ENCODE peak calls at places on chromosomes 7 and 10, in six cellular contexts. One of them, this sample, is unnamed.

GRCh38 chr7:70935311-70935710 is 196.6 kb upstream of the GALNT17 start:
- DNase-seq in SK-N-SH: no peak
- DNase-seq in GM12878: no peak
- DNase-seq in HepG2: no peak
- DNase-seq in K562: no peak
- DNase-seq in H1: no peak
- DNase-seq in this sample: no peak

GRCh38 chr7:120987683-120988590 is 574 bp upstream of the CPED1 start:
- DNase-seq in GM12878: peak
- DNase-seq in H1: peak
- DNase-seq in SK-N-SH: peak
- DNase-seq in HepG2: peak
- DNase-seq in K562: peak
- DNase-seq in this sample: peak

GRCh38 chr7:116384936-116385635 is 114.5 kb upstream of the CAV2 start:
- DNase-seq in H1: no peak
- DNase-seq in K562: no peak
- DNase-seq in GM12878: no peak
- DNase-seq in HepG2: no peak
- DNase-seq in SK-N-SH: no peak
- DNase-seq in this sample: no peak

GRCh38 chr10:13987472-13987871 is 343.3 kb downstream of the FRMD4A start:
- DNase-seq in H1: no peak
- DNase-seq in K562: no peak
- DNase-seq in SK-N-SH: no peak
- DNase-seq in HepG2: no peak
- DNase-seq in GM12878: peak
- DNase-seq in this sample: no peak

GRCh38 chr10:3763852-3764625 is 21.0 kb downstream of the KLF6 start:
- DNase-seq in SK-N-SH: no peak
- DNase-seq in H1: no peak
- DNase-seq in K562: no peak
- DNase-seq in HepG2: no peak
- DNase-seq in GM12878: no peak
- DNase-seq in this sample: no peak

GRCh38 chr7:12431886-12432285 is 28.2 kb upstream of the VWDE start:
- DNase-seq in HepG2: peak
- DNase-seq in K562: no peak
- DNase-seq in SK-N-SH: no peak
- DNase-seq in GM12878: no peak
- DNase-seq in H1: no peak
- DNase-seq in this sample: no peak

GRCh38 chr10:47438857-47439474 is 44.9 kb downstream of the ANXA8 start:
- DNase-seq in HepG2: peak
- DNase-seq in H1: peak
- DNase-seq in SK-N-SH: peak
- DNase-seq in GM12878: no peak
- DNase-seq in K562: peak
- DNase-seq in this sample: peak

GRCh38 chr7:11235491-11235890 is 261.8 kb downstream of the PHF14 start:
- DNase-seq in H1: no peak
- DNase-seq in HepG2: no peak
- DNase-seq in GM12878: no peak
- DNase-seq in K562: no peak
- DNase-seq in SK-N-SH: no peak
- DNase-seq in this sample: peak

GRCh38 chr7:85471312-85471711 is 284.5 kb upstream of the SEMA3D start:
- DNase-seq in HepG2: no peak
- DNase-seq in H1: no peak
- DNase-seq in GM12878: no peak
- DNase-seq in K562: no peak
- DNase-seq in SK-N-SH: no peak
- DNase-seq in this sample: no peak

GRCh38 chr10:100816671-100817070 is 71.3 kb downstream of the PAX2 start:
- DNase-seq in H1: no peak
- DNase-seq in HepG2: no peak
- DNase-seq in SK-N-SH: no peak
- DNase-seq in K562: no peak
- DNase-seq in GM12878: no peak
- DNase-seq in this sample: no peak

GRCh38 chr7:79317728-79318127 is 135.7 kb downstream of the MAGI2 start:
- DNase-seq in SK-N-SH: no peak
- DNase-seq in HepG2: peak
- DNase-seq in H1: peak
- DNase-seq in GM12878: no peak
- DNase-seq in K562: no peak
- DNase-seq in this sample: no peak

GRCh38 chr10:89269822-89270483 is 18.4 kb upstream of the LIPA start:
- DNase-seq in GM12878: no peak
- DNase-seq in K562: no peak
- DNase-seq in SK-N-SH: no peak
- DNase-seq in H1: no peak
- DNase-seq in HepG2: peak
- DNase-seq in this sample: no peak

GRCh38 chr7:116356979-116357378 is 142.6 kb upstream of the CAV2 start:
- DNase-seq in K562: no peak
- DNase-seq in GM12878: no peak
- DNase-seq in SK-N-SH: no peak
- DNase-seq in HepG2: no peak
- DNase-seq in H1: no peak
- DNase-seq in this sample: no peak

GRCh38 chr7:129665013-129665401 is 53.5 kb downstream of the NRF1 start:
- DNase-seq in HepG2: no peak
- DNase-seq in GM12878: no peak
- DNase-seq in K562: no peak
- DNase-seq in H1: peak
- DNase-seq in SK-N-SH: peak
- DNase-seq in this sample: no peak

GRCh38 chr10:71708301-71708703 is 11.3 kb downstream of the C10orf105 start:
- DNase-seq in K562: peak
- DNase-seq in GM12878: no peak
- DNase-seq in H1: peak
- DNase-seq in HepG2: peak
- DNase-seq in SK-N-SH: peak
- DNase-seq in this sample: no peak

GRCh38 chr7:121587454-121587853 is 191.3 kb upstream of the FAM3C start:
- DNase-seq in HepG2: no peak
- DNase-seq in K562: no peak
- DNase-seq in SK-N-SH: no peak
- DNase-seq in GM12878: no peak
- DNase-seq in H1: no peak
- DNase-seq in this sample: no peak

GRCh38 chr7:26202019-26202985 is 757 bp downstream of the CBX3 start:
- DNase-seq in H1: no peak
- DNase-seq in GM12878: no peak
- DNase-seq in SK-N-SH: peak
- DNase-seq in HepG2: no peak
- DNase-seq in K562: peak
- DNase-seq in this sample: peak

GRCh38 chr10:77949167-77949566 is 22.6 kb upstream of the DLG5 start:
- DNase-seq in H1: peak
- DNase-seq in HepG2: no peak
- DNase-seq in SK-N-SH: no peak
- DNase-seq in K562: no peak
- DNase-seq in GM12878: no peak
- DNase-seq in this sample: no peak

GRCh38 chr7:66348531-66348930 is 143.4 kb downstream of the TPST1 start:
- DNase-seq in GM12878: no peak
- DNase-seq in K562: no peak
- DNase-seq in SK-N-SH: no peak
- DNase-seq in H1: no peak
- DNase-seq in HepG2: no peak
- DNase-seq in this sample: no peak

GRCh38 chr10:77562742-77563141 is 74.9 kb downstream of the KCNMA1 start:
- DNase-seq in HepG2: no peak
- DNase-seq in GM12878: no peak
- DNase-seq in H1: no peak
- DNase-seq in K562: no peak
- DNase-seq in SK-N-SH: no peak
- DNase-seq in this sample: no peak

GRCh38 chr10:31647861-31648260 is 280.8 kb downstream of the ARHGAP12 start:
- DNase-seq in HepG2: no peak
- DNase-seq in SK-N-SH: no peak
- DNase-seq in K562: no peak
- DNase-seq in H1: no peak
- DNase-seq in GM12878: no peak
- DNase-seq in this sample: no peak

GRCh38 chr7:30069096-30069867 is 41.1 kb downstream of the PLEKHA8 start:
- DNase-seq in K562: no peak
- DNase-seq in HepG2: no peak
- DNase-seq in SK-N-SH: no peak
- DNase-seq in GM12878: no peak
- DNase-seq in H1: no peak
- DNase-seq in this sample: no peak

GRCh38 chr7:92767427-92767826 is 68.9 kb downstream of the CDK6 start:
- DNase-seq in K562: no peak
- DNase-seq in GM12878: no peak
- DNase-seq in SK-N-SH: no peak
- DNase-seq in HepG2: no peak
- DNase-seq in H1: no peak
- DNase-seq in this sample: no peak

GRCh38 chr7:120583835-120584586 is 273.9 kb downstream of the TSPAN12 start:
- DNase-seq in GM12878: no peak
- DNase-seq in SK-N-SH: no peak
- DNase-seq in HepG2: no peak
- DNase-seq in H1: no peak
- DNase-seq in K562: no peak
- DNase-seq in this sample: no peak

GRCh38 chr7:50711271-50712175 is 71.2 kb downstream of the GRB10 start:
- DNase-seq in GM12878: no peak
- DNase-seq in SK-N-SH: no peak
- DNase-seq in HepG2: no peak
- DNase-seq in K562: no peak
- DNase-seq in H1: no peak
- DNase-seq in this sample: no peak

GRCh38 chr10:78752708-78753107 is 316.1 kb upstream of the ZMIZ1 start:
- DNase-seq in H1: no peak
- DNase-seq in GM12878: no peak
- DNase-seq in HepG2: no peak
- DNase-seq in SK-N-SH: no peak
- DNase-seq in K562: no peak
- DNase-seq in this sample: no peak

GRCh38 chr7:100793806-100794660 is 33.3 kb downstream of the EPHB4 start:
- DNase-seq in H1: no peak
- DNase-seq in GM12878: no peak
- DNase-seq in K562: no peak
- DNase-seq in SK-N-SH: no peak
- DNase-seq in HepG2: no peak
- DNase-seq in this sample: no peak
- TF ChIP-seq GABPA in H1: no peak
- TF ChIP-seq GABPA in GM12878: no peak
- TF ChIP-seq GABPA in K562: no peak
- TF ChIP-seq GABPA in SK-N-SH: no peak
- TF ChIP-seq GABPA in HepG2: no peak
- TF ChIP-seq GABPA in this sample: no peak

GRCh38 chr7:99953649-99954048 is 22.2 kb downstream of the AZGP1 start:
- DNase-seq in GM12878: no peak
- DNase-seq in SK-N-SH: no peak
- DNase-seq in H1: no peak
- DNase-seq in HepG2: no peak
- DNase-seq in K562: no peak
- DNase-seq in this sample: peak

GRCh38 chr7:99955247-99955646 is 20.6 kb downstream of the AZGP1 start:
- DNase-seq in SK-N-SH: no peak
- DNase-seq in GM12878: no peak
- DNase-seq in K562: no peak
- DNase-seq in HepG2: no peak
- DNase-seq in H1: no peak
- DNase-seq in this sample: no peak

GRCh38 chr7:99947608-99948007 is 18.2 kb upstream of the GJC3 start:
- DNase-seq in SK-N-SH: no peak
- DNase-seq in K562: no peak
- DNase-seq in H1: no peak
- DNase-seq in GM12878: no peak
- DNase-seq in HepG2: no peak
- DNase-seq in this sample: no peak

GRCh38 chr7:99944508-99945070 is 15.2 kb upstream of the GJC3 start:
- DNase-seq in H1: no peak
- DNase-seq in SK-N-SH: no peak
- DNase-seq in K562: no peak
- DNase-seq in GM12878: no peak
- DNase-seq in HepG2: no peak
- DNase-seq in this sample: no peak

DNA sequence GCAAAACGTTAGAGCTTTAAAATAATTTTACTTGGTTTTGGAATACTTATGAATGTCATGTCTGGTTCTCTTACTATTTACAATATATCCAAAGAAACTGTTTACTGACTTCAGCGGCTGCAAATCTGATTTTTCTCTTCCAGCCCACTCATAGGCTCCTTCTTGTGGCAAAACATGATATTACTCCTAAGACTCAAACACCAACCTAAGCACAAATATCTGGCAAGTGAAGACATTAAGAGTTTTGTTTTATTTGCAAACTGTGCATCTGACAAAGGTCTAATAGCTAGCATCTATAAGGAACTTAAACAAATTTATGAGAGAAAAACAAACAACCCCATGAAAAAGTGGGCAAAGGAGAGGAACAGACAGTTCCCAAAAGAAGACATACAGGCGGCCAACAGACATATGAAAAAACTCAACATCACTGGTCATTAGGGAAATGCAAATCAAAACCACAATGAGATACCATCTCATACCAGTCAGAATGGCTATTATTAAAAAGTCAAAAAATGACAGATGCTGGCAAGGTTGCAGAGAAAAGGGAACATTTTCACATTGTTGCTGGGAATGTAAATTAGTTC is 20.3 kb upstream of the GJC3 start:
- DNase-seq in K562: no peak
- DNase-seq in SK-N-SH: no peak
- DNase-seq in H1: no peak
- DNase-seq in GM12878: no peak
- DNase-seq in HepG2: peak
- DNase-seq in this sample: no peak
- TF ChIP-seq CTCF in K562: peak
- TF ChIP-seq CTCF in SK-N-SH: peak
- TF ChIP-seq CTCF in H1: peak
- TF ChIP-seq CTCF in GM12878: peak
- TF ChIP-seq CTCF in HepG2: peak
- TF ChIP-seq CTCF in this sample: no peak

GRCh38 chr7:16914771-16915170 is 33.0 kb upstream of the AGR3 start:
- DNase-seq in GM12878: no peak
- DNase-seq in SK-N-SH: no peak
- DNase-seq in H1: no peak
- DNase-seq in K562: no peak
- DNase-seq in HepG2: peak
- DNase-seq in this sample: no peak
- TF ChIP-seq GABPA in GM12878: no peak
- TF ChIP-seq GABPA in SK-N-SH: no peak
- TF ChIP-seq GABPA in H1: no peak
- TF ChIP-seq GABPA in K562: no peak
- TF ChIP-seq GABPA in HepG2: no peak
- TF ChIP-seq GABPA in this sample: no peak

DNA sequence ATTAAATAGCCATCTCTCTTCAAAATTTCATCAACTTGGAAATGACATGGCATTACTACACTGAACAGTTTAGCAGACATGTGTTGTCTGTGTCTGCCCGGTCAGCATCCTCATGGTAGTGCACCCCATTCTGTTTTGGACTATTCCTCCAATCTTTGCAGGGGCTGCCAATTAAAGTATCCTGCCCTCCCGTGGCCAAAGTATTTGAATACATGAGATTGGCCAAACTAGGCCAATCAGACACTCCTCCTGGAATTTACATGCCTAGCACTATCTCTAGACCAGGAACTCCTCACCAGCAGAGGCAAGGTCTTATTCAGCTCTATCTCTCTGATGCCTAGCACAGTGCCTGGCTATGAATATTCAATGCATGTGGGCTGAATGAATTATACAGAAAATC is 4.4 kb downstream of the SHTN1 start:
- DNase-seq in GM12878: no peak
- DNase-seq in HepG2: no peak
- DNase-seq in K562: no peak
- DNase-seq in SK-N-SH: no peak
- DNase-seq in H1: no peak
- DNase-seq in this sample: no peak
- TF ChIP-seq CTCF in GM12878: no peak
- TF ChIP-seq CTCF in HepG2: no peak
- TF ChIP-seq CTCF in K562: no peak
- TF ChIP-seq CTCF in SK-N-SH: no peak
- TF ChIP-seq CTCF in H1: no peak
- TF ChIP-seq CTCF in this sample: no peak